ENCODE peak calls at places on chromosomes 7 and 10, in eight cellular contexts. One of them, this sample, is unnamed.

GRCh38 chr10:58438340-58438739 is 53.1 kb downstream of the TFAM start:
- DNase-seq in hypothalamus: no peak
- DNase-seq in germinal center: no peak
- DNase-seq in anterior cingulate cortex: no peak
- DNase-seq in HS-27A: no peak
- DNase-seq in left ventricle myocardium superior: no peak
- DNase-seq in T-helper 22 cell: no peak
- DNase-seq in H9: no peak
- DNase-seq in this sample: no peak

GRCh38 chr7:134315679-134316538 is 821 bp downstream of the SLC35B4 start:
- DNase-seq in hypothalamus: peak
- DNase-seq in germinal center: no peak
- DNase-seq in anterior cingulate cortex: no peak
- DNase-seq in HS-27A: no peak
- DNase-seq in left ventricle myocardium superior: no peak
- DNase-seq in T-helper 22 cell: no peak
- DNase-seq in H9: no peak
- DNase-seq in this sample: no peak

GRCh38 chr10:131998050-131998844 is 16.5 kb upstream of the BNIP3 start:
- DNase-seq in hypothalamus: no peak
- DNase-seq in germinal center: no peak
- DNase-seq in anterior cingulate cortex: no peak
- DNase-seq in HS-27A: no peak
- DNase-seq in left ventricle myocardium superior: no peak
- DNase-seq in T-helper 22 cell: no peak
- DNase-seq in H9: no peak
- DNase-seq in this sample: no peak

GRCh38 chr10:13885238-13885990 is 298.6 kb downstream of the PRPF18 start:
- DNase-seq in hypothalamus: no peak
- DNase-seq in germinal center: no peak
- DNase-seq in anterior cingulate cortex: peak
- DNase-seq in HS-27A: no peak
- DNase-seq in left ventricle myocardium superior: no peak
- DNase-seq in T-helper 22 cell: no peak
- DNase-seq in H9: no peak
- DNase-seq in this sample: no peak

GRCh38 chr10:102580230-102580629 is 64.0 kb upstream of the TRIM8 start:
- DNase-seq in hypothalamus: no peak
- DNase-seq in germinal center: no peak
- DNase-seq in anterior cingulate cortex: no peak
- DNase-seq in HS-27A: no peak
- DNase-seq in left ventricle myocardium superior: no peak
- DNase-seq in T-helper 22 cell: no peak
- DNase-seq in H9: no peak
- DNase-seq in this sample: no peak

GRCh38 chr10:15455456-15455855 is 84.4 kb upstream of the FAM171A1 start:
- DNase-seq in hypothalamus: no peak
- DNase-seq in germinal center: no peak
- DNase-seq in anterior cingulate cortex: no peak
- DNase-seq in HS-27A: no peak
- DNase-seq in left ventricle myocardium superior: no peak
- DNase-seq in T-helper 22 cell: no peak
- DNase-seq in H9: no peak
- DNase-seq in this sample: no peak

GRCh38 chr7:101829374-101829773 is 11.9 kb downstream of the CUX1 start:
- DNase-seq in hypothalamus: no peak
- DNase-seq in germinal center: no peak
- DNase-seq in anterior cingulate cortex: no peak
- DNase-seq in HS-27A: no peak
- DNase-seq in left ventricle myocardium superior: no peak
- DNase-seq in T-helper 22 cell: no peak
- DNase-seq in H9: no peak
- DNase-seq in this sample: no peak

GRCh38 chr7:12909483-12909882 is 222.1 kb downstream of the ARL4A start:
- DNase-seq in hypothalamus: no peak
- DNase-seq in germinal center: no peak
- DNase-seq in anterior cingulate cortex: no peak
- DNase-seq in HS-27A: no peak
- DNase-seq in left ventricle myocardium superior: no peak
- DNase-seq in T-helper 22 cell: no peak
- DNase-seq in H9: no peak
- DNase-seq in this sample: no peak

GRCh38 chr10:131638481-131639278 is 262.1 kb upstream of the PPP2R2D start:
- DNase-seq in hypothalamus: no peak
- DNase-seq in germinal center: no peak
- DNase-seq in anterior cingulate cortex: no peak
- DNase-seq in HS-27A: no peak
- DNase-seq in left ventricle myocardium superior: no peak
- DNase-seq in T-helper 22 cell: no peak
- DNase-seq in H9: no peak
- DNase-seq in this sample: no peak

GRCh38 chr7:158027646-158028045 is 560.0 kb downstream of the PTPRN2 start:
- DNase-seq in hypothalamus: no peak
- DNase-seq in germinal center: no peak
- DNase-seq in anterior cingulate cortex: no peak
- DNase-seq in HS-27A: no peak
- DNase-seq in left ventricle myocardium superior: no peak
- DNase-seq in T-helper 22 cell: no peak
- DNase-seq in H9: no peak
- DNase-seq in this sample: no peak

GRCh38 chr10:129328531-129328930 is 138.5 kb upstream of the MGMT start:
- DNase-seq in hypothalamus: no peak
- DNase-seq in germinal center: no peak
- DNase-seq in anterior cingulate cortex: no peak
- DNase-seq in HS-27A: no peak
- DNase-seq in left ventricle myocardium superior: no peak
- DNase-seq in T-helper 22 cell: no peak
- DNase-seq in H9: no peak
- DNase-seq in this sample: no peak

GRCh38 chr10:110471566-110472139 is 26.1 kb upstream of the DUSP5 start:
- DNase-seq in hypothalamus: no peak
- DNase-seq in germinal center: no peak
- DNase-seq in anterior cingulate cortex: no peak
- DNase-seq in HS-27A: no peak
- DNase-seq in left ventricle myocardium superior: no peak
- DNase-seq in T-helper 22 cell: no peak
- DNase-seq in H9: no peak
- DNase-seq in this sample: no peak

GRCh38 chr10:29056729-29057128 is 232.1 kb upstream of the LYZL1 start:
- DNase-seq in hypothalamus: no peak
- DNase-seq in germinal center: no peak
- DNase-seq in anterior cingulate cortex: no peak
- DNase-seq in HS-27A: no peak
- DNase-seq in left ventricle myocardium superior: no peak
- DNase-seq in T-helper 22 cell: no peak
- DNase-seq in H9: no peak
- DNase-seq in this sample: no peak

GRCh38 chr10:31867646-31868045 is 61.0 kb downstream of the ARHGAP12 start:
- DNase-seq in hypothalamus: no peak
- DNase-seq in germinal center: no peak
- DNase-seq in anterior cingulate cortex: no peak
- DNase-seq in HS-27A: no peak
- DNase-seq in left ventricle myocardium superior: no peak
- DNase-seq in T-helper 22 cell: no peak
- DNase-seq in H9: no peak
- DNase-seq in this sample: no peak

GRCh38 chr10:102651455-102652169 is 7.3 kb downstream of the TRIM8 start:
- DNase-seq in hypothalamus: no peak
- DNase-seq in germinal center: peak
- DNase-seq in anterior cingulate cortex: no peak
- DNase-seq in HS-27A: no peak
- DNase-seq in left ventricle myocardium superior: peak
- DNase-seq in T-helper 22 cell: no peak
- DNase-seq in H9: no peak
- DNase-seq in this sample: no peak

GRCh38 chr7:23469961-23470250 is 385 bp downstream of the IGF2BP3 start:
- DNase-seq in hypothalamus: no peak
- DNase-seq in germinal center: no peak
- DNase-seq in anterior cingulate cortex: no peak
- DNase-seq in HS-27A: no peak
- DNase-seq in left ventricle myocardium superior: no peak
- DNase-seq in T-helper 22 cell: no peak
- DNase-seq in H9: no peak
- DNase-seq in this sample: no peak

GRCh38 chr7:44373418-44373740 is 48.0 kb upstream of the CAMK2B start:
- DNase-seq in hypothalamus: no peak
- DNase-seq in germinal center: no peak
- DNase-seq in anterior cingulate cortex: no peak
- DNase-seq in HS-27A: no peak
- DNase-seq in left ventricle myocardium superior: no peak
- DNase-seq in T-helper 22 cell: no peak
- DNase-seq in H9: peak
- DNase-seq in this sample: no peak

GRCh38 chr10:17001297-17001744 is 128.3 kb downstream of the CUBN start:
- DNase-seq in hypothalamus: no peak
- DNase-seq in germinal center: no peak
- DNase-seq in anterior cingulate cortex: no peak
- DNase-seq in HS-27A: no peak
- DNase-seq in left ventricle myocardium superior: peak
- DNase-seq in T-helper 22 cell: no peak
- DNase-seq in H9: no peak
- DNase-seq in this sample: no peak

GRCh38 chr7:20542594-20542993 is 72.9 kb upstream of the ABCB5 start:
- DNase-seq in hypothalamus: no peak
- DNase-seq in germinal center: no peak
- DNase-seq in anterior cingulate cortex: no peak
- DNase-seq in HS-27A: no peak
- DNase-seq in left ventricle myocardium superior: peak
- DNase-seq in T-helper 22 cell: no peak
- DNase-seq in H9: no peak
- DNase-seq in this sample: no peak

GRCh38 chr7:27208998-27209397 is 9.1 kb upstream of the HOXA13 start:
- DNase-seq in hypothalamus: no peak
- DNase-seq in germinal center: no peak
- DNase-seq in anterior cingulate cortex: no peak
- DNase-seq in HS-27A: no peak
- DNase-seq in left ventricle myocardium superior: no peak
- DNase-seq in T-helper 22 cell: no peak
- DNase-seq in H9: no peak
- DNase-seq in this sample: no peak

GRCh38 chr10:60778978-60779668 is 845 bp downstream of the CDK1 start:
- DNase-seq in hypothalamus: no peak
- DNase-seq in germinal center: no peak
- DNase-seq in anterior cingulate cortex: no peak
- DNase-seq in HS-27A: no peak
- DNase-seq in left ventricle myocardium superior: peak
- DNase-seq in T-helper 22 cell: no peak
- DNase-seq in H9: no peak
- DNase-seq in this sample: no peak

GRCh38 chr10:110144526-110144925 is 62.9 kb upstream of the MXI1 start:
- DNase-seq in hypothalamus: no peak
- DNase-seq in germinal center: no peak
- DNase-seq in anterior cingulate cortex: no peak
- DNase-seq in HS-27A: no peak
- DNase-seq in left ventricle myocardium superior: no peak
- DNase-seq in T-helper 22 cell: no peak
- DNase-seq in H9: no peak
- DNase-seq in this sample: no peak

GRCh38 chr10:102467971-102468438 is 16.7 kb upstream of the C10orf95 start:
- DNase-seq in hypothalamus: no peak
- DNase-seq in germinal center: no peak
- DNase-seq in anterior cingulate cortex: no peak
- DNase-seq in HS-27A: no peak
- DNase-seq in left ventricle myocardium superior: no peak
- DNase-seq in T-helper 22 cell: no peak
- DNase-seq in H9: no peak
- DNase-seq in this sample: no peak

GRCh38 chr10:47189802-47190201 is 110.2 kb upstream of the GDF10 start:
- DNase-seq in hypothalamus: no peak
- DNase-seq in germinal center: no peak
- DNase-seq in anterior cingulate cortex: no peak
- DNase-seq in HS-27A: no peak
- DNase-seq in left ventricle myocardium superior: no peak
- DNase-seq in T-helper 22 cell: no peak
- DNase-seq in H9: no peak
- DNase-seq in this sample: no peak

GRCh38 chr10:132624847-132625839 is 87.6 kb downstream of the INPP5A start:
- DNase-seq in hypothalamus: no peak
- DNase-seq in germinal center: no peak
- DNase-seq in anterior cingulate cortex: no peak
- DNase-seq in HS-27A: no peak
- DNase-seq in left ventricle myocardium superior: no peak
- DNase-seq in T-helper 22 cell: no peak
- DNase-seq in H9: peak
- DNase-seq in this sample: no peak

GRCh38 chr7:13028036-13028730 is 340.8 kb downstream of the ARL4A start:
- DNase-seq in hypothalamus: no peak
- DNase-seq in germinal center: no peak
- DNase-seq in anterior cingulate cortex: no peak
- DNase-seq in HS-27A: no peak
- DNase-seq in left ventricle myocardium superior: no peak
- DNase-seq in T-helper 22 cell: no peak
- DNase-seq in H9: no peak
- DNase-seq in this sample: no peak

GRCh38 chr10:44978570-44979280 is at the start of gene DEPP1:
- DNase-seq in hypothalamus: no peak
- DNase-seq in germinal center: no peak
- DNase-seq in anterior cingulate cortex: peak
- DNase-seq in HS-27A: no peak
- DNase-seq in left ventricle myocardium superior: peak
- DNase-seq in T-helper 22 cell: no peak
- DNase-seq in H9: peak
- DNase-seq in this sample: no peak

GRCh38 chr7:134813668-134814067 is 34.2 kb downstream of the CALD1 start:
- DNase-seq in hypothalamus: no peak
- DNase-seq in germinal center: no peak
- DNase-seq in anterior cingulate cortex: no peak
- DNase-seq in HS-27A: no peak
- DNase-seq in left ventricle myocardium superior: no peak
- DNase-seq in T-helper 22 cell: no peak
- DNase-seq in H9: no peak
- DNase-seq in this sample: no peak

GRCh38 chr7:151255390-151255789 is 6.9 kb upstream of the SMARCD3 start:
- DNase-seq in hypothalamus: no peak
- DNase-seq in germinal center: no peak
- DNase-seq in anterior cingulate cortex: no peak
- DNase-seq in HS-27A: no peak
- DNase-seq in left ventricle myocardium superior: no peak
- DNase-seq in T-helper 22 cell: no peak
- DNase-seq in H9: no peak
- DNase-seq in this sample: no peak

GRCh38 chr10:118394557-118395194 is 52.6 kb upstream of the FAM204A start:
- DNase-seq in hypothalamus: no peak
- DNase-seq in germinal center: no peak
- DNase-seq in anterior cingulate cortex: no peak
- DNase-seq in HS-27A: no peak
- DNase-seq in left ventricle myocardium superior: no peak
- DNase-seq in T-helper 22 cell: no peak
- DNase-seq in H9: no peak
- DNase-seq in this sample: no peak

GRCh38 chr7:29807179-29807841 is 1.0 kb downstream of the WIPF3 start:
- DNase-seq in hypothalamus: no peak
- DNase-seq in germinal center: no peak
- DNase-seq in anterior cingulate cortex: no peak
- DNase-seq in HS-27A: no peak
- DNase-seq in left ventricle myocardium superior: peak
- DNase-seq in T-helper 22 cell: no peak
- DNase-seq in H9: peak
- DNase-seq in this sample: no peak